ENCODE peak calls at places on chromosomes 4 and X, in four cellular contexts. D is mammary epithelial cell, P is fibroblast of lung, B is sigmoid colon. X is an unnamed sample.

GRCh38 chr4:26611879-26612278 is 28.0 kb downstream of the TBC1D19 start:
- DNase-seq in D (no peak), B (no peak), P (no peak), X (no peak)

GRCh38 chr4:169005453-169006099 is 4.5 kb downstream of the CBR4 start:
- DNase-seq in D (no peak), P (peak), B (no peak), X (no peak)

GRCh38 chr4:73439991-73440390 is 4.0 kb downstream of the AFP start:
- DNase-seq in P (no peak), B (no peak), D (no peak), X (no peak)

GRCh38 chr4:60648774-60649173 is 551.4 kb upstream of the ADGRL3 start:
- DNase-seq in P (no peak), B (no peak), D (peak), X (no peak)

GRCh38 chr4:9968472-9968871 is 52.8 kb downstream of the SLC2A9 start:
- DNase-seq in D (no peak), B (no peak), P (peak), X (no peak)

GRCh38 chrX:130100180-130100579 is 10.1 kb downstream of the ELF4 start:
- DNase-seq in B (peak), D (no peak), P (peak), X (no peak)

GRCh38 chrX:87664381-87664780 is 146.8 kb downstream of the KLHL4 start:
- DNase-seq in D (peak), B (no peak), P (peak), X (no peak)

GRCh38 chrX:135421537-135421931 is 210 bp upstream of the SMIM10L2A start:
- DNase-seq in P (peak), D (peak), B (peak), X (no peak)

GRCh38 chr4:77073981-77074865 is 1.6 kb downstream of the CCNI start:
- DNase-seq in B (no peak), P (no peak), D (peak), X (no peak)

DNA sequence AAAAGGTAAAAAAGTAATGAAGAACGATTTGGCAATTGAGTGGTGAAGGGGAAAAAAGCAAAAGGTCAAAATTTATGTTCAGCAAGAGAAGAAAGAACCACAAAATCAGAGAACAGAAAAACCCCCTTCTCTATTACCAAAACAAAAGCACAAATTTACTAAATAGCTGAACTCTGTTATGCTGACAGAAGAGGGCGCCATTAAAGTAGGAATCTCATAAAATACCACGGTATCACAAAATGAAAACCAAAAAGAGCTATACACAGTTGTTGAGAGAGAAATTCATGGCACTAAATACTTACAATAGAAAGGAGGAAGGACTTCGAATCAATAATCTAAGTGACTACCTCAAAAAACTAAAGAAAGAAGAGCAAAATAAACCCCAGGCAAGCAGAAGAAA is 69.6 kb upstream of the CXorf66 start:
- DNase-seq in P (no peak), B (no peak), D (no peak), X (no peak)
- TF ChIP-seq CTCF in P (no peak), B (no peak), D (peak), X (no peak)

DNA sequence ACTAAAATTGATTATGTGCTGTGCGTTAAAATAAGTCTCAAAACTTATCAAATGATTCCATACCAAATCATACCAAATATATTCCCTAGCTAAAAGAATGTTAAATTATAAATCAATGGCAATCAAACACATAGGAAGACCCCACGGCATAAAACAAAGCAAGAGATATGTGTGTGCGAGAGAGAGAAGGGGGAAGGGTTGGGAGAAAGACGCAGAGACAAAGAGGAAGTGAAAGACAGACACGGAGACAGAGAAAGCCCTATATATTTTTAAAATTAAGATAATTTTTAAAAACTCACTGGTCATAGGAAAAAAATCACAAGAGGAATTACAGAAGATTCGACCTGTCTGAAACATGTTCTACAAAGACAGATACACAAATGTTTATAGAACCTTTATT is 371.4 kb downstream of the NLGN4X start:
- DNase-seq in P (no peak), D (no peak), B (no peak), X (no peak)
- H3K4me3 ChIP-seq in P (no peak), D (no peak), B (no peak), X (no peak)

GRCh38 chr4:68750555-68750954 is 65.2 kb upstream of the UGT2B10 start:
- DNase-seq in B (no peak), D (no peak), P (no peak), X (no peak)
- H3K27ac ChIP-seq in B (no peak), D (no peak), P (no peak), X (no peak)

GRCh38 chr4:111847256-111848108 is 297.8 kb upstream of the FAM241A start:
- DNase-seq in P (peak), B (no peak), D (no peak), X (no peak)
- TF ChIP-seq CTCF in P (peak), B (no peak), D (peak), X (no peak)